ENCODE peak calls at places on chromosomes 13 and 19, in five cellular contexts. One of them, this sample, is unnamed.

GRCh38 chr13:111115841-111116500 is 861 bp downstream of the ARHGEF7 start:
- DNase-seq in uterus: peak
- DNase-seq in A549: no peak
- DNase-seq in fibroblast of lung: peak
- DNase-seq in tibial artery: peak
- DNase-seq in this sample: no peak

GRCh38 chr13:73228546-73228945 is 169.7 kb downstream of the KLF5 start:
- DNase-seq in uterus: no peak
- DNase-seq in fibroblast of lung: no peak
- DNase-seq in A549: no peak
- DNase-seq in tibial artery: no peak
- DNase-seq in this sample: no peak

GRCh38 chr19:40380199-40381037 is 9.6 kb downstream of the HIPK4 start:
- DNase-seq in uterus: no peak
- DNase-seq in A549: no peak
- DNase-seq in fibroblast of lung: no peak
- DNase-seq in tibial artery: no peak
- DNase-seq in this sample: no peak

GRCh38 chr13:67726979-67727378 is 496.8 kb upstream of the PCDH9 start:
- DNase-seq in tibial artery: no peak
- DNase-seq in fibroblast of lung: no peak
- DNase-seq in uterus: no peak
- DNase-seq in A549: no peak
- DNase-seq in this sample: no peak

GRCh38 chr19:7980168-7980567 is 25.3 kb downstream of the ELAVL1 start:
- DNase-seq in A549: no peak
- DNase-seq in uterus: no peak
- DNase-seq in fibroblast of lung: no peak
- DNase-seq in tibial artery: no peak
- DNase-seq in this sample: no peak

GRCh38 chr19:49149652-49150105 is 5.5 kb downstream of the HRC start:
- DNase-seq in uterus: peak
- DNase-seq in tibial artery: peak
- DNase-seq in A549: peak
- DNase-seq in fibroblast of lung: peak
- DNase-seq in this sample: no peak

GRCh38 chr19:50362656-50363424 is 2.6 kb downstream of the NAPSA start:
- DNase-seq in A549: no peak
- DNase-seq in uterus: no peak
- DNase-seq in fibroblast of lung: no peak
- DNase-seq in tibial artery: no peak
- DNase-seq in this sample: no peak

GRCh38 chr13:105474983-105475382 is 1060.5 kb downstream of the EFNB2 start:
- DNase-seq in fibroblast of lung: no peak
- DNase-seq in A549: no peak
- DNase-seq in uterus: no peak
- DNase-seq in tibial artery: no peak
- DNase-seq in this sample: no peak

GRCh38 chr19:17091758-17092333 is 16.3 kb downstream of the MYO9B start:
- DNase-seq in A549: no peak
- DNase-seq in fibroblast of lung: no peak
- DNase-seq in uterus: no peak
- DNase-seq in tibial artery: peak
- DNase-seq in this sample: no peak

GRCh38 chr13:40666058-40666904 is at the start of gene FOXO1:
- DNase-seq in tibial artery: peak
- DNase-seq in fibroblast of lung: peak
- DNase-seq in A549: peak
- DNase-seq in uterus: peak
- DNase-seq in this sample: peak

GRCh38 chr19:49427855-49428546 is 2.8 kb downstream of the GFY start:
- DNase-seq in A549: peak
- DNase-seq in tibial artery: no peak
- DNase-seq in fibroblast of lung: no peak
- DNase-seq in uterus: no peak
- DNase-seq in this sample: no peak

GRCh38 chr13:20774746-20775145 is 985 bp upstream of the EEF1AKMT1 start:
- DNase-seq in tibial artery: no peak
- DNase-seq in A549: no peak
- DNase-seq in fibroblast of lung: no peak
- DNase-seq in uterus: no peak
- DNase-seq in this sample: no peak
- H3K27ac ChIP-seq in tibial artery: no peak
- H3K27ac ChIP-seq in A549: no peak
- H3K27ac ChIP-seq in fibroblast of lung: no peak
- H3K27ac ChIP-seq in uterus: no peak
- H3K27ac ChIP-seq in this sample: no peak

GRCh38 chr19:45419895-45420294 is 3.8 kb downstream of the ERCC1 start:
- DNase-seq in A549: no peak
- DNase-seq in tibial artery: no peak
- DNase-seq in fibroblast of lung: no peak
- DNase-seq in uterus: no peak
- DNase-seq in this sample: no peak

GRCh38 chr19:45419396-45419795 is 4.3 kb downstream of the ERCC1 start:
- DNase-seq in fibroblast of lung: no peak
- DNase-seq in uterus: no peak
- DNase-seq in tibial artery: no peak
- DNase-seq in A549: no peak
- DNase-seq in this sample: peak

GRCh38 chr19:45418812-45419211 is 4.9 kb downstream of the ERCC1 start:
- DNase-seq in A549: no peak
- DNase-seq in uterus: no peak
- DNase-seq in tibial artery: no peak
- DNase-seq in fibroblast of lung: no peak
- DNase-seq in this sample: no peak

GRCh38 chr19:45420871-45421270 is 2.8 kb downstream of the ERCC1 start:
- DNase-seq in A549: no peak
- DNase-seq in fibroblast of lung: no peak
- DNase-seq in uterus: no peak
- DNase-seq in tibial artery: no peak
- DNase-seq in this sample: no peak

GRCh38 chr19:45420356-45420755 is 3.4 kb downstream of the ERCC1 start:
- DNase-seq in uterus: no peak
- DNase-seq in tibial artery: no peak
- DNase-seq in A549: no peak
- DNase-seq in fibroblast of lung: no peak
- DNase-seq in this sample: no peak
- H3K27ac ChIP-seq in uterus: no peak
- H3K27ac ChIP-seq in tibial artery: no peak
- H3K27ac ChIP-seq in A549: no peak
- H3K27ac ChIP-seq in fibroblast of lung: no peak
- H3K27ac ChIP-seq in this sample: peak

GRCh38 chr13:32309312-32309711 is 5.9 kb downstream of the ZAR1L start:
- DNase-seq in tibial artery: no peak
- DNase-seq in uterus: no peak
- DNase-seq in A549: no peak
- DNase-seq in fibroblast of lung: peak
- DNase-seq in this sample: no peak

GRCh38 chr13:32302461-32302860 is 12.7 kb downstream of the ZAR1L start:
- DNase-seq in uterus: no peak
- DNase-seq in tibial artery: no peak
- DNase-seq in A549: no peak
- DNase-seq in fibroblast of lung: no peak
- DNase-seq in this sample: no peak

GRCh38 chr13:32309812-32310706 is 5.1 kb downstream of the ZAR1L start:
- DNase-seq in A549: peak
- DNase-seq in fibroblast of lung: peak
- DNase-seq in tibial artery: no peak
- DNase-seq in uterus: peak
- DNase-seq in this sample: no peak

GRCh38 chr13:32300920-32301319 is 14.2 kb downstream of the ZAR1L start:
- DNase-seq in A549: no peak
- DNase-seq in uterus: no peak
- DNase-seq in fibroblast of lung: no peak
- DNase-seq in tibial artery: no peak
- DNase-seq in this sample: no peak

DNA sequence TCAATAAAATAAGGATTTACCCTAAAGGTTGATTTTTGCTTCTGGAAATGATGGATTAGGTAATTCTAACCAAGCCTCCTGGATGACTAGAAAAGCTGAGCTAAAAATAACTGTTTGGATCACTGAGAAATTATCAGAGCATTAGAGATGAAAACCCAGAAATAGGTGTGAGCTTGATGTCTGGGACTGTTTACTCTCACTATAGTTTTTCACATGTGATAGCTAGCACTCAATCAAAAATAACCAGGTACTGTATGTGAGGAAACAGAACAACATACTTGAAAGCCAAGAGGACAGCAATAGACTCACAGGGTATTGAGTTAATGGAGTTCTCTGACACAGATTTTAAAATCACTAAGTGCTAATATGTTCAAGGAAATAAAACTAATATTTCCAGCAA is 9.5 kb downstream of the ZAR1L start:
- DNase-seq in fibroblast of lung: no peak
- DNase-seq in tibial artery: no peak
- DNase-seq in A549: no peak
- DNase-seq in uterus: no peak
- DNase-seq in this sample: no peak
- H3K27ac ChIP-seq in fibroblast of lung: no peak
- H3K27ac ChIP-seq in tibial artery: no peak
- H3K27ac ChIP-seq in A549: no peak
- H3K27ac ChIP-seq in uterus: no peak
- H3K27ac ChIP-seq in this sample: no peak

GRCh38 chr19:54100560-54100959 is at the start of gene OSCAR:
- DNase-seq in A549: no peak
- DNase-seq in tibial artery: no peak
- DNase-seq in uterus: no peak
- DNase-seq in fibroblast of lung: peak
- DNase-seq in this sample: no peak
- H3K27ac ChIP-seq in A549: no peak
- H3K27ac ChIP-seq in tibial artery: no peak
- H3K27ac ChIP-seq in uterus: no peak
- H3K27ac ChIP-seq in fibroblast of lung: no peak
- H3K27ac ChIP-seq in this sample: no peak

GRCh38 chr13:108218044-108218974 is at the start of gene ABHD13:
- DNase-seq in tibial artery: peak
- DNase-seq in A549: peak
- DNase-seq in fibroblast of lung: peak
- DNase-seq in uterus: peak
- DNase-seq in this sample: peak

GRCh38 chr13:108214511-108215383 is 589 bp downstream of the LIG4 start:
- DNase-seq in tibial artery: no peak
- DNase-seq in A549: no peak
- DNase-seq in fibroblast of lung: no peak
- DNase-seq in uterus: no peak
- DNase-seq in this sample: no peak

GRCh38 chr13:108215428-108215827 is at the start of gene LIG4:
- DNase-seq in tibial artery: peak
- DNase-seq in uterus: peak
- DNase-seq in fibroblast of lung: peak
- DNase-seq in A549: peak
- DNase-seq in this sample: peak

GRCh38 chr13:108223850-108224503 is 5.8 kb downstream of the ABHD13 start:
- DNase-seq in uterus: no peak
- DNase-seq in tibial artery: no peak
- DNase-seq in fibroblast of lung: no peak
- DNase-seq in A549: no peak
- DNase-seq in this sample: no peak

DNA sequence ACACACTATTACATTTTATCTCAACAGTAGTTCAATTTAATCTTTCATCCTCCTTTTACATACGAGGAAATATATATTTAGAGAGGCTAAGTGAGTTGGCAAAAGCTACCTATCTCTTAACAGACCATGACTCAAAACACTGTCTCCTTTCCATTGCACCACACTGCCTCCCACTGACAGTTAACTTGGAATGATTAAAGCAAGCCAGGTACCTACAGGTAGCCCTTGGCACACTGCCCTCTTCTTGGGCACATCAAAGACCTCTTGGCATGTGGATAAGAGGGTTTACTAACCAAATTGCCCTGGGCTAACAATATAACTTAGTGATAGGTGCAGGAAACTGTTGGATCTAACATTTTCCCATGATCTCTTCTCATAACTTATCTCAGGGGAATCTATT is 1.9 kb downstream of the ABHD13 start:
- DNase-seq in fibroblast of lung: no peak
- DNase-seq in A549: no peak
- DNase-seq in uterus: no peak
- DNase-seq in tibial artery: no peak
- DNase-seq in this sample: no peak
- H3K27ac ChIP-seq in fibroblast of lung: no peak
- H3K27ac ChIP-seq in A549: no peak
- H3K27ac ChIP-seq in uterus: no peak
- H3K27ac ChIP-seq in tibial artery: peak
- H3K27ac ChIP-seq in this sample: no peak

This sample was measured in caudate nucleus.